ENCODE peak calls at places on chromosomes 13 and 19, in nine cellular contexts. K, T, O, J, A, P, V, F and E are unnamed samples.

GRCh38 chr19:8806661-8807060 is 25.4 kb downstream of the ZNF558 start:
- DNase-seq in K (no peak), T (no peak), O (no peak), J (no peak), A (no peak), P (no peak), V (no peak), F (no peak), E (no peak)

GRCh38 chr19:4911786-4912672 is 2.7 kb downstream of the UHRF1 start:
- DNase-seq in K (no peak), T (peak), O (peak), J (no peak), A (peak), P (peak), V (peak), F (peak), E (peak)

GRCh38 chr19:31349160-31349881 is at the start of gene TSHZ3:
- DNase-seq in K (no peak), T (peak), O (peak), J (no peak), A (peak), P (peak), V (peak), F (no peak), E (peak)

GRCh38 chr13:49812806-49813205 is 20.3 kb upstream of the KPNA3 start:
- DNase-seq in K (no peak), T (no peak), O (no peak), J (no peak), A (no peak), P (no peak), V (no peak), F (no peak), E (no peak)

GRCh38 chr19:33376423-33376822 is 2.9 kb downstream of the CEBPG start:
- DNase-seq in K (no peak), T (peak), O (no peak), J (no peak), A (no peak), P (no peak), V (no peak), F (no peak), E (peak)

GRCh38 chr13:47459512-47459911 is 541.6 kb downstream of the SUCLA2 start:
- DNase-seq in K (no peak), T (peak), O (no peak), J (no peak), A (no peak), P (no peak), V (no peak), F (no peak), E (peak)

GRCh38 chr13:51681037-51681678 is 96.9 kb downstream of the WDFY2 start:
- DNase-seq in K (no peak), T (peak), O (no peak), J (no peak), A (no peak), P (no peak), V (no peak), F (no peak), E (peak)

GRCh38 chr13:33284016-33284415 is 1.5 kb downstream of the STARD13 start:
- DNase-seq in K (no peak), T (peak), O (no peak), J (no peak), A (no peak), P (no peak), V (no peak), F (no peak), E (peak)

GRCh38 chr13:39245688-39246087 is 207.4 kb downstream of the NHLRC3 start:
- DNase-seq in K (peak), T (no peak), O (no peak), J (no peak), A (no peak), P (no peak), V (no peak), F (no peak), E (no peak)

GRCh38 chr19:28393574-28394336 is 819.2 kb downstream of the UQCRFS1 start:
- DNase-seq in K (no peak), T (peak), O (no peak), J (no peak), A (no peak), P (no peak), V (no peak), F (no peak), E (no peak)

GRCh38 chr19:30074741-30075460 is 132.9 kb downstream of the URI1 start:
- DNase-seq in K (no peak), T (no peak), O (no peak), J (no peak), A (no peak), P (no peak), V (no peak), F (no peak), E (no peak)

GRCh38 chr13:40061466-40062450 is 406.3 kb downstream of the COG6 start:
- DNase-seq in K (peak), T (no peak), O (no peak), J (no peak), A (no peak), P (no peak), V (no peak), F (no peak), E (peak)

GRCh38 chr13:109565877-109566276 is 220.5 kb downstream of the IRS2 start:
- DNase-seq in K (no peak), T (no peak), O (no peak), J (no peak), A (no peak), P (no peak), V (no peak), F (no peak), E (no peak)

GRCh38 chr19:778910-779653 is 18.2 kb upstream of the PTBP1 start:
- DNase-seq in K (no peak), T (peak), O (no peak), J (no peak), A (no peak), P (no peak), V (no peak), F (no peak), E (peak)